ENCODE peak calls at places on chromosome 18, in nine cellular contexts. One of them, this sample, is unnamed.

GRCh38 chr18:5879479-5879882 is 15.8 kb downstream of the TMEM200C start:
- DNase-seq in NCI-H446 treated with DMSO at 0.1 percent for 48 hours: no peak
- DNase-seq in NB4: peak
- DNase-seq in breast epithelium: no peak
- DNase-seq in A172: peak
- DNase-seq in pons: peak
- DNase-seq in HS-5: peak
- DNase-seq in EH: peak
- DNase-seq in HEK293T: peak
- DNase-seq in this sample: peak

GRCh38 chr18:44938396-44939036 is 257.8 kb downstream of the SETBP1 start:
- DNase-seq in pons: no peak
- DNase-seq in A172: no peak
- DNase-seq in breast epithelium: no peak
- DNase-seq in NCI-H446 treated with DMSO at 0.1 percent for 48 hours: no peak
- DNase-seq in HS-5: no peak
- DNase-seq in EH: no peak
- DNase-seq in HEK293T: no peak
- DNase-seq in NB4: no peak
- DNase-seq in this sample: no peak

GRCh38 chr18:5704847-5705246 is 161.1 kb upstream of the EPB41L3 start:
- DNase-seq in A172: no peak
- DNase-seq in pons: no peak
- DNase-seq in EH: no peak
- DNase-seq in HS-5: no peak
- DNase-seq in NB4: no peak
- DNase-seq in HEK293T: no peak
- DNase-seq in NCI-H446 treated with DMSO at 0.1 percent for 48 hours: no peak
- DNase-seq in breast epithelium: no peak
- DNase-seq in this sample: no peak

GRCh38 chr18:35497006-35497333 is 790 bp downstream of the INO80C start:
- DNase-seq in NCI-H446 treated with DMSO at 0.1 percent for 48 hours: no peak
- DNase-seq in breast epithelium: no peak
- DNase-seq in NB4: no peak
- DNase-seq in EH: no peak
- DNase-seq in pons: no peak
- DNase-seq in A172: peak
- DNase-seq in HEK293T: no peak
- DNase-seq in HS-5: no peak
- DNase-seq in this sample: no peak

GRCh38 chr18:45589559-45590041 is 25.7 kb upstream of the SLC14A2 start:
- DNase-seq in HEK293T: peak
- DNase-seq in NB4: no peak
- DNase-seq in NCI-H446 treated with DMSO at 0.1 percent for 48 hours: peak
- DNase-seq in pons: peak
- DNase-seq in HS-5: peak
- DNase-seq in A172: peak
- DNase-seq in EH: peak
- DNase-seq in breast epithelium: no peak
- DNase-seq in this sample: no peak

GRCh38 chr18:7856099-7856498 is 289.0 kb downstream of the PTPRM start:
- DNase-seq in A172: peak
- DNase-seq in NB4: no peak
- DNase-seq in breast epithelium: no peak
- DNase-seq in EH: no peak
- DNase-seq in HS-5: no peak
- DNase-seq in NCI-H446 treated with DMSO at 0.1 percent for 48 hours: no peak
- DNase-seq in pons: no peak
- DNase-seq in HEK293T: no peak
- DNase-seq in this sample: no peak

GRCh38 chr18:75544051-75544481 is 116.6 kb upstream of the SMIM21 start:
- DNase-seq in EH: peak
- DNase-seq in NCI-H446 treated with DMSO at 0.1 percent for 48 hours: no peak
- DNase-seq in HEK293T: no peak
- DNase-seq in HS-5: no peak
- DNase-seq in breast epithelium: no peak
- DNase-seq in pons: no peak
- DNase-seq in NB4: no peak
- DNase-seq in A172: peak
- DNase-seq in this sample: no peak

GRCh38 chr18:75624836-75625235 is 197.3 kb upstream of the SMIM21 start:
- DNase-seq in EH: peak
- DNase-seq in HEK293T: no peak
- DNase-seq in pons: no peak
- DNase-seq in NCI-H446 treated with DMSO at 0.1 percent for 48 hours: no peak
- DNase-seq in HS-5: no peak
- DNase-seq in A172: peak
- DNase-seq in NB4: no peak
- DNase-seq in breast epithelium: no peak
- DNase-seq in this sample: no peak

GRCh38 chr18:48728204-48728833 is 189.5 kb downstream of the CTIF start:
- DNase-seq in HS-5: peak
- DNase-seq in EH: peak
- DNase-seq in pons: no peak
- DNase-seq in A172: peak
- DNase-seq in NB4: peak
- DNase-seq in breast epithelium: no peak
- DNase-seq in HEK293T: no peak
- DNase-seq in NCI-H446 treated with DMSO at 0.1 percent for 48 hours: no peak
- DNase-seq in this sample: no peak

GRCh38 chr18:79684787-79685186 is 5.2 kb downstream of the CTDP1 start:
- DNase-seq in NCI-H446 treated with DMSO at 0.1 percent for 48 hours: no peak
- DNase-seq in EH: no peak
- DNase-seq in breast epithelium: no peak
- DNase-seq in pons: no peak
- DNase-seq in A172: no peak
- DNase-seq in HS-5: no peak
- DNase-seq in NB4: peak
- DNase-seq in HEK293T: no peak
- DNase-seq in this sample: no peak

GRCh38 chr18:44033144-44033543 is 647.5 kb upstream of the SETBP1 start:
- DNase-seq in EH: no peak
- DNase-seq in HS-5: no peak
- DNase-seq in HEK293T: no peak
- DNase-seq in breast epithelium: no peak
- DNase-seq in A172: no peak
- DNase-seq in pons: no peak
- DNase-seq in NCI-H446 treated with DMSO at 0.1 percent for 48 hours: no peak
- DNase-seq in NB4: no peak
- DNase-seq in this sample: no peak

GRCh38 chr18:22337311-22337710 is 80.4 kb downstream of the CTAGE1 start:
- DNase-seq in NCI-H446 treated with DMSO at 0.1 percent for 48 hours: no peak
- DNase-seq in A172: no peak
- DNase-seq in EH: no peak
- DNase-seq in pons: no peak
- DNase-seq in HEK293T: no peak
- DNase-seq in HS-5: no peak
- DNase-seq in NB4: no peak
- DNase-seq in breast epithelium: no peak
- DNase-seq in this sample: no peak

GRCh38 chr18:27033722-27034121 is 151.4 kb downstream of the CHST9 start:
- DNase-seq in EH: no peak
- DNase-seq in HEK293T: no peak
- DNase-seq in HS-5: no peak
- DNase-seq in breast epithelium: no peak
- DNase-seq in pons: no peak
- DNase-seq in NB4: no peak
- DNase-seq in NCI-H446 treated with DMSO at 0.1 percent for 48 hours: no peak
- DNase-seq in A172: no peak
- DNase-seq in this sample: no peak

GRCh38 chr18:80157708-80158343 is 48.8 kb downstream of the ADNP2 start:
- DNase-seq in EH: peak
- DNase-seq in NCI-H446 treated with DMSO at 0.1 percent for 48 hours: peak
- DNase-seq in HEK293T: peak
- DNase-seq in breast epithelium: peak
- DNase-seq in HS-5: peak
- DNase-seq in pons: peak
- DNase-seq in A172: peak
- DNase-seq in NB4: peak
- DNase-seq in this sample: peak

GRCh38 chr18:79784965-79785770 is 12.6 kb upstream of the KCNG2 start:
- DNase-seq in HS-5: no peak
- DNase-seq in EH: no peak
- DNase-seq in breast epithelium: no peak
- DNase-seq in A172: no peak
- DNase-seq in NB4: peak
- DNase-seq in pons: no peak
- DNase-seq in HEK293T: no peak
- DNase-seq in NCI-H446 treated with DMSO at 0.1 percent for 48 hours: no peak
- DNase-seq in this sample: no peak

GRCh38 chr18:29172151-29173015 is 995.5 kb upstream of the CDH2 start:
- DNase-seq in HEK293T: no peak
- DNase-seq in breast epithelium: no peak
- DNase-seq in A172: no peak
- DNase-seq in pons: no peak
- DNase-seq in NCI-H446 treated with DMSO at 0.1 percent for 48 hours: no peak
- DNase-seq in HS-5: no peak
- DNase-seq in NB4: no peak
- DNase-seq in EH: no peak
- DNase-seq in this sample: no peak

GRCh38 chr18:7830468-7830867 is 263.4 kb downstream of the PTPRM start:
- DNase-seq in A172: peak
- DNase-seq in HS-5: no peak
- DNase-seq in EH: peak
- DNase-seq in breast epithelium: no peak
- DNase-seq in NB4: peak
- DNase-seq in NCI-H446 treated with DMSO at 0.1 percent for 48 hours: no peak
- DNase-seq in HEK293T: peak
- DNase-seq in pons: no peak
- DNase-seq in this sample: peak

GRCh38 chr18:71849407-71849806 is 694.7 kb downstream of the CBLN2 start:
- DNase-seq in NCI-H446 treated with DMSO at 0.1 percent for 48 hours: no peak
- DNase-seq in EH: no peak
- DNase-seq in HS-5: no peak
- DNase-seq in NB4: peak
- DNase-seq in pons: no peak
- DNase-seq in A172: no peak
- DNase-seq in breast epithelium: no peak
- DNase-seq in HEK293T: no peak
- DNase-seq in this sample: no peak

GRCh38 chr18:6660334-6660733 is 69.2 kb upstream of the ARHGAP28 start:
- DNase-seq in EH: peak
- DNase-seq in HEK293T: no peak
- DNase-seq in A172: no peak
- DNase-seq in breast epithelium: no peak
- DNase-seq in pons: no peak
- DNase-seq in NB4: no peak
- DNase-seq in NCI-H446 treated with DMSO at 0.1 percent for 48 hours: no peak
- DNase-seq in HS-5: no peak
- DNase-seq in this sample: no peak

GRCh38 chr18:53004798-53005197 is 664.8 kb downstream of the DCC start:
- DNase-seq in pons: no peak
- DNase-seq in A172: no peak
- DNase-seq in HEK293T: no peak
- DNase-seq in EH: no peak
- DNase-seq in NCI-H446 treated with DMSO at 0.1 percent for 48 hours: no peak
- DNase-seq in HS-5: no peak
- DNase-seq in breast epithelium: no peak
- DNase-seq in NB4: no peak
- DNase-seq in this sample: no peak

GRCh38 chr18:4126939-4127338 is 328.2 kb downstream of the DLGAP1 start:
- DNase-seq in HEK293T: no peak
- DNase-seq in breast epithelium: no peak
- DNase-seq in NB4: no peak
- DNase-seq in EH: no peak
- DNase-seq in HS-5: no peak
- DNase-seq in NCI-H446 treated with DMSO at 0.1 percent for 48 hours: no peak
- DNase-seq in A172: no peak
- DNase-seq in pons: no peak
- DNase-seq in this sample: no peak

GRCh38 chr18:23964282-23965238 is 50.0 kb upstream of the TTC39C start:
- DNase-seq in breast epithelium: no peak
- DNase-seq in NCI-H446 treated with DMSO at 0.1 percent for 48 hours: no peak
- DNase-seq in HEK293T: no peak
- DNase-seq in EH: no peak
- DNase-seq in NB4: peak
- DNase-seq in A172: no peak
- DNase-seq in pons: no peak
- DNase-seq in HS-5: no peak
- DNase-seq in this sample: no peak

This sample was measured in GM20000.